ENCODE peak calls at places on chromosomes 6 and 20, in four cellular contexts. K is HCT116, M is transverse colon, B is sigmoid colon. G is an unnamed sample.

GRCh38 chr6:152099816-152100618 is 292.5 kb downstream of the ESR1 start:
- DNase-seq in B (no peak), M (peak; percentile 10), K (no peak), G (no peak)

GRCh38 chr6:89966250-89966588 is 72.0 kb downstream of the GJA10 start:
- DNase-seq in B (no peak), M (no peak), K (no peak), G (peak; percentile 68)

GRCh38 chr6:3876131-3876530 is 27.0 kb downstream of the FAM50B start:
- DNase-seq in B (no peak), M (no peak), K (no peak), G (no peak)

GRCh38 chr6:68958327-68958726 is 323.2 kb downstream of the ADGRB3 start:
- DNase-seq in M (no peak), B (no peak), K (no peak), G (peak; percentile 23)

GRCh38 chr20:62968378-62969178 is 16.1 kb downstream of the SLC17A9 start:
- DNase-seq in K (no peak), M (no peak), B (no peak), G (no peak)

GRCh38 chr6:15929685-15930084 is 199.2 kb upstream of the MYLIP start:
- DNase-seq in M (no peak), K (no peak), B (no peak), G (no peak)

GRCh38 chr6:11392778-11393507 is 144.6 kb upstream of the TMEM170B start:
- DNase-seq in B (no peak), M (peak; percentile 79), K (no peak), G (peak; percentile 79)

GRCh38 chr6:125301435-125302391 is at the start of gene HDDC2:
- DNase-seq in K (peak; percentile 28), M (peak; percentile 75), B (peak; percentile 84), G (peak; percentile 89)

GRCh38 chr20:62980380-62980960 is 26.3 kb downstream of the BHLHE23 start:
- DNase-seq in M (no peak), K (no peak), B (no peak), G (no peak)

GRCh38 chr6:82989891-82990290 is 75.8 kb downstream of the UBE3D start:
- DNase-seq in B (no peak), M (no peak), K (no peak), G (no peak)

GRCh38 chr6:15588966-15589634 is 73.7 kb downstream of the DTNBP1 start:
- DNase-seq in B (no peak), M (no peak), K (no peak), G (no peak)

GRCh38 chr20:51382111-51382985 is 160.2 kb downstream of the NFATC2 start:
- DNase-seq in K (no peak), B (peak; percentile 51), M (no peak), G (no peak)

GRCh38 chr6:163640641-163641040 is 226.1 kb downstream of the QKI start:
- DNase-seq in M (no peak), B (no peak), K (no peak), G (no peak)

GRCh38 chr6:161407581-161407980 is 133.7 kb upstream of the AGPAT4 start:
- DNase-seq in B (no peak), K (no peak), M (no peak), G (no peak)

DNA sequence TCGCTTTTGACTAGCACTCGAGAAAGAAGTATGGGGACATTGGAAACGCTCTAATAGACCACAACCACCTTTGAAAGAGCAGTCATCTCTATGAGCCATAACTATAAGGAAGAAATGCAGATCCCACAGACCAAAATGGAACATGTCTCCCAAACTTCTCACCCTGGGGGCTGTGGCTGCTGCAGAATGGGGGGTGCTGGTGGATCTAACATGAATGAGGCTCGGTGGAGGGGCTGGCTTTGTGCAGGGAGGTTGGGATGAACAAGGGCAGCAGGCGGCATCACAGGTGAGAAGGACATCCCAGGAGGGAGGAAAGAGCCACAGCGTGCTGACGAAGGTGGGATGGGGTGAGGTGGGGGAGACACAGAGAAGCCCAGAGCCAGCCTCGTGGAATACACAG is 10.5 kb upstream of the CCR6 start:
- DNase-seq in M (no peak), K (no peak), B (no peak), G (no peak)
- H3K4me3 ChIP-seq in M (no peak overlapping the region), K (no peak overlapping the region), B (no peak overlapping the region), G (no peak overlapping the region)

GRCh38 chr6:34239893-34240292 is 3.2 kb downstream of the HMGA1 start:
- DNase-seq in M (no peak), B (peak; percentile 17), K (no peak), G (no peak)
- TF ChIP-seq POLR2AphosphoS5 in M (no peak), B (no peak), K (peak; percentile 51), G (no peak)

GRCh38 chr6:50820590-50821234 is 2.0 kb downstream of the TFAP2B start:
- DNase-seq in B (no peak), M (no peak), K (no peak), G (no peak)
- H3K4me3 ChIP-seq in B (peak overlapping the region; percentile 18), M (no peak overlapping the region), K (no peak overlapping the region), G (no peak overlapping the region)

GRCh38 chr20:56412949-56413348 is 889 bp downstream of the CASS4 start:
- DNase-seq in K (no peak), M (no peak), B (no peak), G (no peak)

GRCh38 chr20:56417911-56418310 is 5.9 kb downstream of the CASS4 start:
- DNase-seq in B (no peak), K (no peak), M (no peak), G (no peak)

GRCh38 chr20:56412473-56412790 is 372 bp downstream of the CASS4 start:
- DNase-seq in M (no peak), K (no peak), B (no peak), G (no peak)

GRCh38 chr20:56417402-56417801 is 5.3 kb downstream of the CASS4 start:
- DNase-seq in M (no peak), B (no peak), K (no peak), G (no peak)

DNA sequence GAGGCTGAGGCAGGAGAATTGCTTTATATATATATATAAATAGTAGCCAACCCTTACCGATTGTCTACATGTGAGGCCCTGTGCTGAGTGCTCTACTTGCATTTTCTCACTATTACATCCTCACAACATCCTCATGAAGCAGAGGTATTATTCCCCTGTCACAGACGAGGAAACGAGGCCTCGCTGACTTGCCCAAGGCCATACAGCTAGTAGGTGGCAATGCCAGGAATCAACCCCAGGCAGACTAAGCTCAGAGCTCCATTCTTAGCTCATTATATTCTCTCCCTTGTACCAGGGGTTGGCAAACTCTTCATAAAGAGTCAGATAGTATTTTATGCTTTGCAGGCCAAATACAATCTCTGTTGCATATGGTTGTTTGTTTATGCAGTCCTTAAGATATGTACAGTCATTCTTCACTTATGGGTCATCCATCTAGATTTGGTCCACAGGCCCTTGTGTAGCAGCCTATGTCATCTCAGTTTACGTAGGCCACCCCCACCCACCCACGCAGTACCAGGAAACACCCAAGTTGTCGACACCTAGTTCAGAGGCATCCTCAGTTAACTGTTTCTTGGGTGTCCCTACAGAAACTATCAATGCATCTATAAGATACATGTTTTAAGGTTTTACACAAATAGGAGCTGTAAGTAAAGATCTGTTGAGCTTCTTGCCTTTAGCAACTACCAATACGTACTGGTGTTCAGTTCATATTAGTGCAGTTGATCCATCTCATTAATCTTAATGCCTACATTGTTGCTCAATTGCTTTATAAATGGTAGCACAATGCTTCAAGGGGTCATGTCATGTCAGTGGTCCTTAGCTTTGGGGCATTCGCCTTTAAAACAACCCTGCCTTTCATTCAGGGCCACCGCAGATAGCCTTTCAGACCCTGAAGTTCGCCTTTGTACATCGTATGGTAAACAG is 3.0 kb downstream of the CASS4 start:
- DNase-seq in B (no peak), K (no peak), M (no peak), G (no peak)
- TF ChIP-seq POLR2AphosphoS5 in B (no peak), K (no peak), M (no peak), G (no peak)

DNA sequence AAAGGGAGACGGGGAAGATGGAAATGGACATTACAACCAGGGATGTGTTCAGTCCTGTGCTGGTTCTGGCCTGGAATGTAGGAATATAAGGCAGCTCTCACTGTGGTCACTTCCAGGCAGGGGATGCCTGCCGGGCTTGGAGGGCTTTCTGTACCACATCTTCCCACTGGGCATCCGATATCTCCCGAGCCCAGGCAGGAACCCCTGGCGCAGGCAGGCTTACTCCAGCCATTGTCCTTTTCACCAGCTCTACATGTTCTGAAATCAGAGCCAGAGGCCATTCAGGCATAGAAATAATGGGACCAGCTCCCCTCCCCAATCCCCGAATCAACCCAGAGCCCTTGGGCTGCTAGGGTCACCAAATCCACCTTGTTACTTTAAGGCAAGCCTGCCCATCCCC is 1.4 kb downstream of the MEA1 start:
- DNase-seq in K (no peak), M (no peak), B (no peak), G (no peak)
- H3K4me3 ChIP-seq in K (peak overlapping the region; percentile 99), M (no peak overlapping the region), B (no peak overlapping the region), G (peak overlapping the region; percentile 85)

GRCh38 chr6:36032245-36032644 is 4.6 kb downstream of the MAPK14 start:
- DNase-seq in M (no peak), B (no peak), K (no peak), G (no peak)
- TF ChIP-seq POLR2AphosphoS5 in M (no peak), B (no peak), K (no peak), G (no peak)

DNA sequence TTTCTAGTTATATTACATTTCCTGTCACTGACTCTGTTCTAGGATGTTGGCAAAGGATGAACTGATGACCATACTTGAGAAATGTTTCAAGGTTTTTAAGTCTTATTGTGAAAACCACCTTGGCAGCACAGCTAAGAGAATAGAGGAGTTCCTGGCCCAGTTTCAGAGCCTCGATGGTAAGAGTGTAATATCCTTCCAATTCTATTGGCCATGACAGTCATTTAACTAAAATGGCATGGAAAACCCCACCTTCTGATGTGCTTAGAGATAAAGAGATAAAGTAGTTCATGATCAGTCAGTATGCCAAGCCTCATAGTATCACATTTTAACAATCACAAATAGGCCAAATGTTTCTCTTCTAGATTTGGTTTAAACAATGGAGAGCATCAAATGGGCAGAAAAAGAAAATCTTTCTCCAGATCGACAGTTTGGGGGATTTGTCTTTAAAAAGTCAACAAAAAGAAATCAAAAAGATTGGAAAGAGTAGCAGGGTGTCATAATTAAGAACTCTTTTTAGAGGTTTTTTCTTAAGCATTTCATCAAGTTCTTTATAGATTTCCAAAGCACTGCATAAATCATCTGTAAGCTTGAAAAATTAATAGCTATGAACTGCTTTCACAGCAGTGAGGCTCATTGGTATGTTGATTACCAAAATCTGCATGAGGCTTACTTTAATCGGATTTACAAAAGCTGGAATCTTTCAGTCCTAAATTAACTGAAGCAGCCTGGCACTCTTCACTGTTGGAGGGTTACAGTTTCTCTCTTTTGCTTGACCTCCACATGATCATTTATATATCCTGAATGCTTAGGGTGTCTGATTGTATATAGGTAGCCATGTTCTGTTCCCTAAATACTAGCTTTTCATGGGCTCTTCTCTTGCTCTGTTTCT is 48.7 kb downstream of the AKIRIN2 start:
- DNase-seq in B (no peak), M (no peak), K (no peak), G (no peak)
- H3K4me3 ChIP-seq in B (no peak overlapping the region), M (no peak overlapping the region), K (no peak overlapping the region), G (no peak overlapping the region)

GRCh38 chr6:37160922-37161778 is 8.8 kb upstream of the PIM1 start:
- DNase-seq in K (no peak), M (no peak), B (no peak), G (no peak)
- TF ChIP-seq POLR2AphosphoS5 in K (no peak), M (no peak), B (no peak), G (no peak)

GRCh38 chr20:45347297-45347935 is 808 bp downstream of the SDC4 start:
- DNase-seq in K (no peak), B (peak; percentile 80), M (no peak), G (peak; percentile 24)
- H3K4me3 ChIP-seq in K (peak overlapping the region; percentile 84), B (peak overlapping the region; percentile 87), M (peak overlapping the region; percentile 58), G (peak overlapping the region; percentile 87)